ENCODE peak calls at places on chromosomes 16 and 17, in four cellular contexts. One of them, this sample, is unnamed.

GRCh38 chr16:83732536-83732935 is 75.2 kb upstream of the HSBP1 start:
- DNase-seq in stimulated activated CD4-positive, alpha-beta T cell treated with anti-CD3 and anti-CD28 coated beads, Interleukin-4, amount 100 ng/mL, for 48 hours: no peak
- DNase-seq in activated naive CD4-positive, alpha-beta T cell: no peak
- DNase-seq in effector CD4-positive, alpha-beta T cell: no peak
- DNase-seq in this sample: no peak

GRCh38 chr17:77206125-77206523 is 65.4 kb downstream of the SEC14L1 start:
- DNase-seq in stimulated activated CD4-positive, alpha-beta T cell treated with anti-CD3 and anti-CD28 coated beads, Interleukin-4, amount 100 ng/mL, for 48 hours: no peak
- DNase-seq in effector CD4-positive, alpha-beta T cell: no peak
- DNase-seq in activated naive CD4-positive, alpha-beta T cell: no peak
- DNase-seq in this sample: no peak

GRCh38 chr17:66445229-66445628 is 142.8 kb downstream of the PRKCA start:
- DNase-seq in effector CD4-positive, alpha-beta T cell: no peak
- DNase-seq in activated naive CD4-positive, alpha-beta T cell: no peak
- DNase-seq in stimulated activated CD4-positive, alpha-beta T cell treated with anti-CD3 and anti-CD28 coated beads, Interleukin-4, amount 100 ng/mL, for 48 hours: no peak
- DNase-seq in this sample: no peak

GRCh38 chr17:1201132-1201702 is 21.4 kb upstream of the ABR start:
- DNase-seq in activated naive CD4-positive, alpha-beta T cell: peak
- DNase-seq in stimulated activated CD4-positive, alpha-beta T cell treated with anti-CD3 and anti-CD28 coated beads, Interleukin-4, amount 100 ng/mL, for 48 hours: no peak
- DNase-seq in effector CD4-positive, alpha-beta T cell: no peak
- DNase-seq in this sample: no peak

GRCh38 chr16:20740007-20740883 is 1.4 kb downstream of the THUMPD1 start:
- DNase-seq in effector CD4-positive, alpha-beta T cell: peak
- DNase-seq in stimulated activated CD4-positive, alpha-beta T cell treated with anti-CD3 and anti-CD28 coated beads, Interleukin-4, amount 100 ng/mL, for 48 hours: no peak
- DNase-seq in activated naive CD4-positive, alpha-beta T cell: no peak
- DNase-seq in this sample: no peak

GRCh38 chr17:49074851-49075540 is 57.6 kb upstream of the B4GALNT2 start:
- DNase-seq in effector CD4-positive, alpha-beta T cell: no peak
- DNase-seq in activated naive CD4-positive, alpha-beta T cell: no peak
- DNase-seq in stimulated activated CD4-positive, alpha-beta T cell treated with anti-CD3 and anti-CD28 coated beads, Interleukin-4, amount 100 ng/mL, for 48 hours: no peak
- DNase-seq in this sample: no peak

GRCh38 chr16:88035292-88035691 is 84.1 kb downstream of the BANP start:
- DNase-seq in activated naive CD4-positive, alpha-beta T cell: no peak
- DNase-seq in stimulated activated CD4-positive, alpha-beta T cell treated with anti-CD3 and anti-CD28 coated beads, Interleukin-4, amount 100 ng/mL, for 48 hours: no peak
- DNase-seq in effector CD4-positive, alpha-beta T cell: no peak
- DNase-seq in this sample: no peak

GRCh38 chr17:44914148-44914547 is 1.2 kb downstream of the GFAP start:
- DNase-seq in effector CD4-positive, alpha-beta T cell: no peak
- DNase-seq in activated naive CD4-positive, alpha-beta T cell: no peak
- DNase-seq in stimulated activated CD4-positive, alpha-beta T cell treated with anti-CD3 and anti-CD28 coated beads, Interleukin-4, amount 100 ng/mL, for 48 hours: no peak
- DNase-seq in this sample: no peak

GRCh38 chr17:49132699-49133364 is at the start of gene B4GALNT2:
- DNase-seq in activated naive CD4-positive, alpha-beta T cell: no peak
- DNase-seq in stimulated activated CD4-positive, alpha-beta T cell treated with anti-CD3 and anti-CD28 coated beads, Interleukin-4, amount 100 ng/mL, for 48 hours: peak
- DNase-seq in effector CD4-positive, alpha-beta T cell: no peak
- DNase-seq in this sample: no peak

This sample was measured in LNCaP clone FGC.